ENCODE peak calls at places on chromosomes 11 and 22, in eight cellular contexts. O is AG08396; P is activated CD4-positive, alpha-beta T cell treated with anti-CD3 and anti-CD28 coated beads for 24 hours; X is ecto neural progenitor cell; L is AML-193; Z is fibroblast of the conjunctiva; S is testis; D is amygdala. A is an unnamed sample.

GRCh38 chr11:78379039-78379670 is 38.5 kb downstream of the GAB2 start:
- DNase-seq in O (no peak), P (no peak), X (no peak), L (no peak), Z (no peak), S (no peak), D (no peak), A (no peak)

GRCh38 chr11:102620858-102621561 is 4.1 kb downstream of the MMP20 start:
- DNase-seq in O (no peak), P (no peak), X (no peak), L (no peak), Z (peak), S (no peak), D (no peak), A (no peak)

GRCh38 chr11:73203790-73204189 is 14.3 kb upstream of the P2RY2 start:
- DNase-seq in O (no peak), P (no peak), X (peak), L (no peak), Z (no peak), S (no peak), D (no peak), A (no peak)

GRCh38 chr11:133930767-133931448 is 25.9 kb downstream of the IGSF9B start:
- DNase-seq in O (peak), P (no peak), X (peak), L (no peak), Z (no peak), S (no peak), D (no peak), A (no peak)

GRCh38 chr11:134483291-134483690 is 71.2 kb upstream of the B3GAT1 start:
- DNase-seq in O (no peak), P (no peak), X (no peak), L (no peak), Z (no peak), S (no peak), D (no peak), A (no peak)

GRCh38 chr11:29019960-29020683 is 911.9 kb downstream of the METTL15 start:
- DNase-seq in O (no peak), P (no peak), X (no peak), L (no peak), Z (peak), S (no peak), D (no peak), A (no peak)

GRCh38 chr11:75333022-75333806 is 18.2 kb downstream of the ARRB1 start:
- DNase-seq in O (no peak), P (no peak), X (no peak), L (no peak), Z (no peak), S (no peak), D (no peak), A (no peak)

GRCh38 chr11:117716652-117717440 is 80.2 kb downstream of the DSCAML1 start:
- DNase-seq in O (no peak), P (no peak), X (no peak), L (no peak), Z (no peak), S (no peak), D (no peak), A (no peak)

GRCh38 chr22:43213962-43214361 is 27.0 kb upstream of the TTLL12 start:
- DNase-seq in O (no peak), P (no peak), X (no peak), L (no peak), Z (no peak), S (no peak), D (no peak), A (no peak)

GRCh38 chr11:78351193-78351592 is 66.4 kb downstream of the GAB2 start:
- DNase-seq in O (no peak), P (no peak), X (no peak), L (peak), Z (no peak), S (no peak), D (no peak), A (no peak)

GRCh38 chr11:117959438-117960149 is 26.6 kb upstream of the IL10RA start:
- DNase-seq in O (no peak), P (no peak), X (no peak), L (peak), Z (no peak), S (no peak), D (no peak), A (no peak)

GRCh38 chr11:63337070-63337469 is 32.5 kb upstream of the SLC22A9 start:
- DNase-seq in O (no peak), P (no peak), X (no peak), L (no peak), Z (no peak), S (no peak), D (no peak), A (no peak)

GRCh38 chr11:70547821-70548670 is 149.7 kb downstream of the CTTN start:
- DNase-seq in O (no peak), P (no peak), X (no peak), L (no peak), Z (no peak), S (peak), D (no peak), A (no peak)

GRCh38 chr11:36455658-36456111 is 54.4 kb downstream of the TRAF6 start:
- DNase-seq in O (peak), P (no peak), X (peak), L (peak), Z (peak), S (peak), D (no peak), A (peak)

GRCh38 chr22:19719055-19719482 is 4.3 kb upstream of the GP1BB start:
- DNase-seq in O (peak), P (no peak), X (no peak), L (no peak), Z (no peak), S (no peak), D (no peak), A (no peak)